ENCODE peak calls at places on chromosomes 16 and 17, in seven cellular contexts. G, A, D, Y, U, W and B are unnamed samples. For H3K4me1, the result is how much of the 10 kb centered on the place peaks cover.

GRCh38 chr16:24580665-24581064 is 41.3 kb downstream of the RBBP6 start:
- DNase-seq in G (peak), A (no peak), D (no peak), Y (no peak), U (no peak), W (no peak), B (no peak)

GRCh38 chr16:6861136-6861535 is 471.5 kb upstream of the RBFOX1 start:
- DNase-seq in G (no peak), A (no peak), D (no peak), Y (no peak), U (no peak), W (no peak), B (no peak)

GRCh38 chr17:45325810-45326209 is 9.0 kb upstream of the MAP3K14 start:
- DNase-seq in G (no peak), A (no peak), D (no peak), Y (no peak), U (no peak), W (no peak), B (no peak)

GRCh38 chr17:39722104-39722503 is 8.2 kb downstream of the MIEN1 start:
- DNase-seq in G (no peak), A (no peak), D (no peak), Y (no peak), U (no peak), W (no peak), B (no peak)

GRCh38 chr16:21959050-21959449 is 5.9 kb downstream of the UQCRC2 start:
- DNase-seq in G (no peak), A (no peak), D (no peak), Y (no peak), U (no peak), W (no peak), B (no peak)

GRCh38 chr17:9890124-9890523 is 14.9 kb downstream of the RCVRN start:
- DNase-seq in G (peak), A (no peak), D (no peak), Y (no peak), U (no peak), W (no peak), B (no peak)

GRCh38 chr17:77424585-77425344 is 284.0 kb downstream of the SEC14L1 start:
- DNase-seq in G (peak), A (peak), D (no peak), Y (no peak), U (peak), W (peak), B (peak)

GRCh38 chr17:36932383-36933173 is 4.7 kb upstream of the LHX1 start:
- DNase-seq in G (no peak), A (no peak), D (no peak), Y (no peak), U (no peak), W (peak), B (no peak)

GRCh38 chr17:47192549-47192948 is 3.5 kb upstream of the CDC27 start:
- DNase-seq in G (no peak), A (no peak), D (no peak), Y (no peak), U (no peak), W (no peak), B (no peak)

GRCh38 chr16:68388124-68388523 is 60.2 kb downstream of the SMPD3 start:
- DNase-seq in G (no peak), A (no peak), D (no peak), Y (no peak), U (peak), W (no peak), B (no peak)

GRCh38 chr17:28144019-28144418 is 101.5 kb downstream of the NLK start:
- DNase-seq in G (no peak), A (no peak), D (no peak), Y (no peak), U (no peak), W (no peak), B (no peak)

GRCh38 chr16:11100239-11100750 is 155.7 kb downstream of the SOCS1 start:
- DNase-seq in G (no peak), A (peak), D (no peak), Y (no peak), U (no peak), W (no peak), B (peak)

GRCh38 chr16:28527985-28528384 is 10.8 kb downstream of the NUPR1 start:
- DNase-seq in G (no peak), A (no peak), D (no peak), Y (no peak), U (no peak), W (no peak), B (no peak)

GRCh38 chr17:47714773-47715396 is 18.2 kb upstream of the TBX21 start:
- DNase-seq in G (no peak), A (no peak), D (no peak), Y (no peak), U (no peak), W (no peak), B (no peak)

GRCh38 chr16:23914935-23915549 is 79.3 kb downstream of the PRKCB start:
- DNase-seq in G (no peak), A (no peak), D (no peak), Y (no peak), U (no peak), W (no peak), B (no peak)

GRCh38 chr17:3965123-3965800 is 1.0 kb upstream of the ATP2A3 start:
- DNase-seq in G (peak), A (peak), D (peak), Y (peak), U (peak), W (no peak), B (peak)

GRCh38 chr16:11913425-11914079 is 2.2 kb downstream of the GSPT1 start:
- DNase-seq in G (peak), A (no peak), D (peak), Y (no peak), U (no peak), W (no peak), B (no peak)

GRCh38 chr16:72946474-72947194 is 101.3 kb downstream of the ZFHX3 start:
- DNase-seq in G (no peak), A (peak), D (no peak), Y (no peak), U (peak), W (no peak), B (peak)

GRCh38 chr17:17650959-17651358 is 30.3 kb upstream of the RAI1 start:
- DNase-seq in G (no peak), A (no peak), D (no peak), Y (no peak), U (no peak), W (no peak), B (no peak)

GRCh38 chr17:69117855-69118758 is 23.6 kb downstream of the ABCA6 start:
- DNase-seq in G (no peak), A (no peak), D (no peak), Y (no peak), U (no peak), W (no peak), B (no peak)

GRCh38 chr17:10061131-10061581 is 137.2 kb downstream of the GAS7 start:
- DNase-seq in G (no peak), A (no peak), D (no peak), Y (no peak), U (no peak), W (peak), B (no peak)

GRCh38 chr17:60640503-60640902 is 37.1 kb upstream of the BCAS3 start:
- DNase-seq in G (peak), A (no peak), D (no peak), Y (no peak), U (no peak), W (no peak), B (no peak)

GRCh38 chr17:12402963-12403622 is 262.6 kb upstream of the MYOCD start:
- DNase-seq in G (peak), A (no peak), D (no peak), Y (no peak), U (no peak), W (no peak), B (no peak)

GRCh38 chr16:69187891-69188451 is 1.0 kb downstream of the SNTB2 start:
- DNase-seq in G (peak), A (peak), D (peak), Y (no peak), U (peak), W (no peak), B (peak)

GRCh38 chr16:49463529-49463928 is 89.9 kb downstream of the C16orf78 start:
- DNase-seq in G (no peak), A (no peak), D (peak), Y (no peak), U (no peak), W (no peak), B (peak)

GRCh38 chr16:21638573-21638975 is 13.8 kb downstream of the IGSF6 start:
- DNase-seq in G (no peak), A (no peak), D (peak), Y (no peak), U (no peak), W (no peak), B (no peak)

GRCh38 chr17:76688165-76688622 is 22.6 kb downstream of the MXRA7 start:
- DNase-seq in G (peak), A (no peak), D (no peak), Y (no peak), U (no peak), W (no peak), B (no peak)

GRCh38 chr16:64459821-64460220 is 662.0 kb downstream of the CDH11 start:
- DNase-seq in G (no peak), A (peak), D (no peak), Y (no peak), U (no peak), W (no peak), B (no peak)

GRCh38 chr17:34318474-34318873 is 761 bp upstream of the CCL8 start:
- DNase-seq in G (peak), A (no peak), D (no peak), Y (no peak), U (no peak), W (no peak), B (no peak)

GRCh38 chr17:12230411-12230810 is 209.7 kb downstream of the MAP2K4 start:
- DNase-seq in G (no peak), A (no peak), D (no peak), Y (no peak), U (no peak), W (no peak), B (no peak)

GRCh38 chr17:65324574-65324973 is 187.4 kb downstream of the RGS9 start:
- DNase-seq in G (no peak), A (no peak), D (no peak), Y (no peak), U (no peak), W (no peak), B (no peak)

GRCh38 chr16:57301126-57301817 is 16.8 kb upstream of the PLLP start:
- DNase-seq in G (no peak), A (no peak), D (no peak), Y (no peak), U (no peak), W (no peak), B (no peak)

GRCh38 chr16:25140459-25140858 is 28.9 kb downstream of the LCMT1 start:
- DNase-seq in G (no peak), A (no peak), D (no peak), Y (no peak), U (no peak), W (no peak), B (no peak)

GRCh38 chr16:67538666-67539101 is 10.1 kb downstream of the RIPOR1 start:
- DNase-seq in G (no peak), A (no peak), D (no peak), Y (no peak), U (no peak), W (no peak), B (no peak)

GRCh38 chr16:88764080-88764479 is 20.9 kb downstream of the PIEZO1 start:
- DNase-seq in G (no peak), A (no peak), D (no peak), Y (no peak), U (no peak), W (peak), B (no peak)
- H3K4me1 ChIP-seq in G (under half), A (half or more), D (under half), Y (half or more), U (under half), W (half or more), B (under half)

GRCh38 chr16:30925646-30926332 is 2.4 kb downstream of the FBXL19 start:
- DNase-seq in G (no peak), A (no peak), D (no peak), Y (no peak), U (no peak), W (peak), B (no peak)
- H3K4me3 ChIP-seq in G (no peak), A (no peak), D (no peak), Y (no peak), U (no peak), W (no peak), B (no peak)

GRCh38 chr17:49670002-49670401 is 7.9 kb downstream of the SPOP start:
- DNase-seq in G (no peak), A (no peak), D (no peak), Y (no peak), U (no peak), W (no peak), B (no peak)
- H3K27ac ChIP-seq in G (no peak), A (no peak), D (no peak), Y (no peak), U (no peak), W (no peak), B (no peak)

DNA sequence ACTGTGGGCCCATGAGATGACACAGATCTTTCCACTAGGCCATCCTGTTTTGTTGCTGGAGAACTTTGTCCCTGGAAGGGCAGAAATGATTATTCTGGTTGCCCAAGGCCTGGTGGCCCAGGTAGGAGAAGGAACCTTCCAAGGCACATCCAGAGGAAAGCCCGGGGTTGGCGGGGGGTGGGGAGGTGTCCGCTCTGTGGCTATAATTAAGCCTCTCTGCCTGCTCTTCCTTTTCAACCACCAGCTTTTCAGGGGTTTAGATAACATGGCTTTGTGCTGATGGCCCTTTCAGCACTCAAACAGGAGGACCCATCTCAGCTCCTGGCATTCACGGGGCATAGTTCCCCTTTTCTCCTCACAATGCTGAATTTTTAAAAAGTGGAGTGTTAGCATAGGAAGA is 188.3 kb downstream of the MSI2 start:
- DNase-seq in G (no peak), A (no peak), D (no peak), Y (no peak), U (no peak), W (no peak), B (no peak)
- H3K4me1 ChIP-seq in G (half or more), A (under half), D (under half), Y (under half), U (under half), W (under half), B (half or more)

GRCh38 chr16:54212893-54213292 is 73.7 kb downstream of the IRX3 start:
- DNase-seq in G (no peak), A (no peak), D (no peak), Y (no peak), U (no peak), W (no peak), B (no peak)

GRCh38 chr16:54207837-54208236 is 78.8 kb downstream of the IRX3 start:
- DNase-seq in G (no peak), A (no peak), D (no peak), Y (no peak), U (no peak), W (no peak), B (no peak)

GRCh38 chr16:54208262-54208661 is 78.3 kb downstream of the IRX3 start:
- DNase-seq in G (no peak), A (no peak), D (no peak), Y (no peak), U (no peak), W (no peak), B (no peak)

GRCh38 chr16:54213322-54213721 is 73.3 kb downstream of the IRX3 start:
- DNase-seq in G (no peak), A (no peak), D (no peak), Y (no peak), U (no peak), W (no peak), B (no peak)

DNA sequence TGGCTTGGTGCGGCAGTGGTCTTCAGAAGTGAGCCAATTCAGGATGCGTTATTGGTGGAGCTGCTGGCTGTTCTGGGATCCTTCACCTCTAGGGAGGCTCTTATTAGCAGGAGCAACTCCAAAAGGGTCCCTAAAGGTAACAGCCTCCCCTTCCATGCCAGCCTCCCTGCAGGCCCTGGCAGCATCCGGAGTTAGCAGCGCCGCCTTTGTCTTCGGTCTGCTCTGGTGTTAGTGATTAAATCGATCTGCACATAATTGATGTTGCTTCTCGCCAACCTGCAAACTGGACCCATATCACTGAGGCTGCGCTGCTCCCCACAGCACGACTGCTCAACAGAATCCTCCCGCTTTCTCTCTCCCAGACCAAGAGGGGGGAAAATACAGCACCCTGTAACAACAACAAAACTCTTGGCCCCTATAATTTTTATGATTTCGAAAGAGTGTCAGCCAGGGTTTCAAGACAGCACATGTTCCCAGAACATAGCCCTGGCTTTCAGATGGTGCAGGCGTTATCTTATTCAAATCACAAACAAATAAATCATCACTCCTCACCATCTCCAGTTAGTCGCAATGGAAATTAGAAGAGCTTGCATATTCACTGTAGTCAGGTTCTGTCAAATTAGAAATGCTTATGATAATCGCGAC is 76.0 kb downstream of the IRX3 start:
- DNase-seq in G (no peak), A (no peak), D (no peak), Y (no peak), U (no peak), W (no peak), B (no peak)
- H3K4me3 ChIP-seq in G (no peak), A (no peak), D (no peak), Y (no peak), U (no peak), W (no peak), B (no peak)